ENCODE peak calls at places on chromosome 10, in seven cellular contexts. O is neural progenitor cell; E is Peyer's patch; J is fibroblast of lung; L is cardiac muscle cell; F is CD8-positive, alpha-beta T cell; V is H9. Q is an unnamed sample. For H3K4me1, the result is how much of the 10 kb centered on the place peaks cover.

GRCh38 chr10:81680374-81680773 is 194.6 kb upstream of the NRG3 start:
- DNase-seq in O (no peak), E (no peak), J (no peak), L (no peak), F (no peak), V (no peak), Q (no peak)

GRCh38 chr10:47458466-47459154 is 25.3 kb downstream of the ANXA8 start:
- DNase-seq in O (no peak), E (no peak), J (peak), L (no peak), F (no peak), V (no peak), Q (no peak)

GRCh38 chr10:62000037-62000603 is 98.6 kb downstream of the ARID5B start:
- DNase-seq in O (no peak), E (peak), J (no peak), L (no peak), F (peak), V (no peak), Q (no peak)

GRCh38 chr10:93186631-93187030 is 112.9 kb downstream of the CYP26A1 start:
- DNase-seq in O (no peak), E (no peak), J (no peak), L (no peak), F (no peak), V (no peak), Q (no peak)

GRCh38 chr10:104035107-104035816 is 50.4 kb downstream of the COL17A1 start:
- DNase-seq in O (no peak), E (no peak), J (no peak), L (no peak), F (no peak), V (no peak), Q (no peak)

GRCh38 chr10:46542567-46543323 is 13.7 kb downstream of the GPRIN2 start:
- DNase-seq in O (no peak), E (no peak), J (no peak), L (no peak), F (no peak), V (no peak), Q (peak)

GRCh38 chr10:34116220-34116623 is 698.9 kb downstream of the PARD3 start:
- DNase-seq in O (no peak), E (no peak), J (peak), L (peak), F (no peak), V (no peak), Q (no peak)

GRCh38 chr10:878333-878753 is 53.2 kb downstream of the LARP4B start:
- DNase-seq in O (no peak), E (no peak), J (peak), L (no peak), F (no peak), V (no peak), Q (no peak)

DNA sequence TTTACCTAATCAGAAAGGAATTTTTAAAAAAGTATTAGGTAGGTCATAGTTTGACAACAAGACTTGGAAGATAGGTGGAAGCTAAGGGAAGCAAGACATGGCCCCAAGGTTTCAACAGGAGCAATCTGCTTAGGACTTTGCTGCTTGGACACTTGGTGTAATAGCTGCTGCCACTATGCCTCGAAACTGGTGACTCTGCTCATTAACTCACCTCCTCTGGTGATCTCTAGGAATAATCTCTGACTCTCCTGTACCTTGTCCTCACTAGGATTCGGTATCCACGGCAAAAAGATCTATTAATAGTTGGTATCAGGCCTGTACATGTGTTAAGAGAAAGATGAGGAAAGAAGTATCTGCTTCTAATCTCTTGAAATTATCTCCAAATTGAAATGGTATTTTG is 53.1 kb downstream of the PTEN start:
- DNase-seq in O (no peak), E (no peak), J (no peak), L (no peak), F (no peak), V (no peak), Q (no peak)
- H3K4me1 ChIP-seq in O (under half), E (under half), J (under half), L (under half), F (under half), V (under half), Q (half or more)

GRCh38 chr10:132448248-132448731 is 51.3 kb downstream of the PWWP2B start:
- DNase-seq in O (peak), E (peak), J (peak), L (no peak), F (peak), V (peak), Q (peak)
- H3K4me1 ChIP-seq in O (under half), E (under half), J (under half), L (under half), F (half or more), V (under half), Q (under half)

GRCh38 chr10:60954045-60954444 is 10.1 kb upstream of the RHOBTB1 start:
- DNase-seq in O (no peak), E (no peak), J (no peak), L (no peak), F (no peak), V (no peak), Q (no peak)

GRCh38 chr10:60951272-60951724 is 7.3 kb upstream of the RHOBTB1 start:
- DNase-seq in O (no peak), E (no peak), J (peak), L (no peak), F (no peak), V (no peak), Q (no peak)

GRCh38 chr10:60952846-60953220 is 8.8 kb upstream of the RHOBTB1 start:
- DNase-seq in O (no peak), E (no peak), J (no peak), L (no peak), F (no peak), V (no peak), Q (no peak)

GRCh38 chr10:60953420-60953819 is 9.4 kb upstream of the RHOBTB1 start:
- DNase-seq in O (no peak), E (no peak), J (no peak), L (no peak), F (no peak), V (no peak), Q (no peak)

GRCh38 chr10:60952067-60952845 is 8.3 kb upstream of the RHOBTB1 start:
- DNase-seq in O (no peak), E (no peak), J (no peak), L (no peak), F (no peak), V (no peak), Q (no peak)
- H3K4me1 ChIP-seq in O (under half), E (under half), J (under half), L (under half), F (under half), V (under half), Q (under half)

DNA sequence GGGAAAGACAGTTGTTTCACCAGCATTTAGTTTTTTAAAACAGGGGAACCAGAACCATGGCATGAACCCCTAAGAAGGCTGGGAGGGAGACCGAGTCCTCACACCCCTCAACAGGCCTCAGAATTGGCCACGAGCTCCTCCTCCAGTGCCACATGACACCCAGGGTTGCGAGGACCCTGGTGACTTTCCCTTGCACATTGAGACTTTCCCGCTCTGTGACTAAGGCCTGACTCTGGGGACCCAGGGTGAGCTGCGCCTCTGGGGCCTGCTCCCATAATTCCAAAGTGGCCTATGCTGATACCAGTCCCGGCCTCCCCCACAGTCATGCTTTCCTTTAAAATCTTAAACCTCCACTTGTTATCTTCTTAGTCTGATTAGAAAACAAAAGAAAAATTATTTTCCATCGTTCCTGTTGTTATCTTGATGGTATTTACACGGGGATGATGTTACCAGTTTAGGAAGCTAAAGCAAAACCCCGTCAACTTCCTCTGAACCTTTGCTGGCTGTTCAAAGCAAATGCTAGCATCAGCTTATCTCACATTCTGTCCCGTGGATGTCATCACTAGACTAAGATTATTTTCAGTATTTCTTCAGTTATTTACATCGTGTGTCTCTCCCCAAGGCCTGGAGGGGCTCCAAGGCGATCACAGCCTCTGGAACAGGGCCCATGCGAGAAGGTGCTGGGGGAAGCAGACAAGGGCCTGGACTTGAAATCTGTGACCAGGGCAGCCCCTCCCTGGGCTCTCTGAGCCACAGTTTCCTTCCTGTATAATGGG is 42.1 kb downstream of the FAM53B start:
- DNase-seq in O (no peak), E (no peak), J (peak), L (no peak), F (peak), V (no peak), Q (peak)
- H3K4me1 ChIP-seq in O (under half), E (half or more), J (under half), L (under half), F (half or more), V (under half), Q (half or more)

GRCh38 chr10:74926791-74927585 is 100.6 kb downstream of the KAT6B start:
- DNase-seq in O (no peak), E (no peak), J (no peak), L (no peak), F (no peak), V (no peak), Q (no peak)

GRCh38 chr10:74922921-74923320 is 96.5 kb downstream of the KAT6B start:
- DNase-seq in O (no peak), E (no peak), J (peak), L (no peak), F (no peak), V (no peak), Q (no peak)

GRCh38 chr10:74923556-74923955 is 97.2 kb downstream of the KAT6B start:
- DNase-seq in O (no peak), E (no peak), J (peak), L (peak), F (peak), V (peak), Q (no peak)

GRCh38 chr10:74925716-74926115 is 99.3 kb downstream of the KAT6B start:
- DNase-seq in O (no peak), E (no peak), J (no peak), L (no peak), F (no peak), V (no peak), Q (no peak)

GRCh38 chr10:74924251-74924954 is 98.0 kb downstream of the KAT6B start:
- DNase-seq in O (no peak), E (no peak), J (peak), L (no peak), F (no peak), V (no peak), Q (no peak)
- H3K4me1 ChIP-seq in O (under half), E (under half), J (under half), L (under half), F (under half), V (under half), Q (under half)

GRCh38 chr10:30737931-30738391 is 108.4 kb upstream of the LYZL2 start:
- DNase-seq in O (no peak), E (no peak), J (no peak), L (no peak), F (no peak), V (no peak), Q (no peak)
- H3K4me1 ChIP-seq in O (under half), E (under half), J (under half), L (under half), F (under half), V (under half), Q (under half)

GRCh38 chr10:96056787-96057186 is 13.4 kb downstream of the CCNJ start:
- DNase-seq in O (no peak), E (no peak), J (no peak), L (no peak), F (no peak), V (no peak), Q (no peak)
- H3K4me1 ChIP-seq in O (under half), E (under half), J (under half), L (under half), F (under half), V (under half), Q (under half)

GRCh38 chr10:71218046-71218832 is 5.9 kb downstream of the UNC5B start:
- DNase-seq in O (no peak), E (no peak), J (peak), L (no peak), F (no peak), V (peak), Q (peak)
- H3K4me1 ChIP-seq in O (under half), E (under half), J (under half), L (half or more), F (under half), V (under half), Q (under half)

GRCh38 chr10:18214692-18215563 is 74.7 kb downstream of the CACNB2 start:
- DNase-seq in O (peak), E (no peak), J (peak), L (peak), F (no peak), V (peak), Q (no peak)

GRCh38 chr10:18221123-18221522 is 80.9 kb downstream of the CACNB2 start:
- DNase-seq in O (no peak), E (no peak), J (no peak), L (no peak), F (no peak), V (no peak), Q (no peak)

GRCh38 chr10:18216482-18216881 is 76.3 kb downstream of the CACNB2 start:
- DNase-seq in O (peak), E (no peak), J (peak), L (peak), F (no peak), V (no peak), Q (no peak)

GRCh38 chr10:18219096-18219495 is 78.9 kb downstream of the CACNB2 start:
- DNase-seq in O (no peak), E (no peak), J (no peak), L (no peak), F (no peak), V (no peak), Q (no peak)

DNA sequence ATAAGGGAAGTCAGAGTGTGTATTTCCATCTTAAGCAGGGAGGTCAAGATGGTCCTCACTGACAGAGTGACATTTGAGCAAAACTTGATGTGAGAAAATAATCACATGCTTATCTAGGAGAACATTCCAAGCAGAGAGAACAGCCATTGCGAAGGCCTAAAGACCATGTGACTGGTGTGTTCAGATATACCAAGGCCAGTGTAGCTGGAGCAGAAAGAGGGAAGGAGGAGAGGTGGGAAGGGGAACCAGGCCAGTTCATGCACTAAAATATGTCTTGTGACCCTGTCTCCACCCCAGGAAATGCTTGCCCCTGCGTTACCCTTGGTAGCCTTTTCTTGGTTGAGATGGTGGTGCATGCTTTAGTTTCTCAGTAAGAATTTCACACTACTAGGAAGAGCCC is 77.4 kb downstream of the CACNB2 start:
- DNase-seq in O (no peak), E (no peak), J (no peak), L (no peak), F (no peak), V (no peak), Q (no peak)
- H3K4me1 ChIP-seq in O (under half), E (under half), J (under half), L (under half), F (under half), V (under half), Q (under half)

Q was measured in spleen.